ENCODE peak calls at places on chromosomes 1 and 21, in seven cellular contexts. One of them, this sample, is unnamed.

GRCh38 chr1:154863702-154864174 is 6.3 kb downstream of the KCNN3 start:
- DNase-seq in Peyer's patch: no peak
- DNase-seq in suprapubic skin: no peak
- DNase-seq in adrenal gland: no peak
- DNase-seq in AG04449: no peak
- DNase-seq in GM23338: peak; percentile 77
- DNase-seq in astrocyte: peak; percentile 49
- DNase-seq in this sample: no peak

GRCh38 chr1:22373252-22373651 is 78.4 kb upstream of the ZBTB40 start:
- DNase-seq in Peyer's patch: no peak
- DNase-seq in suprapubic skin: no peak
- DNase-seq in adrenal gland: no peak
- DNase-seq in AG04449: no peak
- DNase-seq in GM23338: no peak
- DNase-seq in astrocyte: no peak
- DNase-seq in this sample: no peak

GRCh38 chr1:158101944-158102343 is 78.8 kb upstream of the CD1D start:
- DNase-seq in Peyer's patch: no peak
- DNase-seq in suprapubic skin: no peak
- DNase-seq in adrenal gland: no peak
- DNase-seq in AG04449: no peak
- DNase-seq in GM23338: no peak
- DNase-seq in astrocyte: peak; percentile 41
- DNase-seq in this sample: peak; percentile 54

GRCh38 chr1:222240536-222241181 is 307.2 kb downstream of the HHIPL2 start:
- DNase-seq in Peyer's patch: no peak
- DNase-seq in suprapubic skin: no peak
- DNase-seq in adrenal gland: no peak
- DNase-seq in AG04449: peak; percentile 37
- DNase-seq in GM23338: no peak
- DNase-seq in astrocyte: peak; percentile 58
- DNase-seq in this sample: no peak

GRCh38 chr1:39205102-39205780 is 746 bp downstream of the MACF1 start:
- DNase-seq in Peyer's patch: no peak
- DNase-seq in suprapubic skin: no peak
- DNase-seq in adrenal gland: no peak
- DNase-seq in AG04449: no peak
- DNase-seq in GM23338: no peak
- DNase-seq in astrocyte: peak; percentile 75
- DNase-seq in this sample: peak; percentile 40

GRCh38 chr1:224182866-224183590 is at the start of gene DEGS1:
- DNase-seq in Peyer's patch: peak; percentile 90
- DNase-seq in suprapubic skin: peak; percentile 90
- DNase-seq in adrenal gland: peak; percentile 87
- DNase-seq in AG04449: no peak
- DNase-seq in GM23338: peak; percentile 92
- DNase-seq in astrocyte: peak; percentile 56
- DNase-seq in this sample: peak; percentile 25

GRCh38 chr1:147567594-147568381 is 26.5 kb downstream of the BCL9 start:
- DNase-seq in Peyer's patch: no peak
- DNase-seq in suprapubic skin: no peak
- DNase-seq in adrenal gland: no peak
- DNase-seq in AG04449: no peak
- DNase-seq in GM23338: peak; percentile 86
- DNase-seq in astrocyte: no peak
- DNase-seq in this sample: no peak

GRCh38 chr1:35573198-35573775 is at the start of gene TFAP2E:
- DNase-seq in Peyer's patch: no peak
- DNase-seq in suprapubic skin: peak; percentile 65
- DNase-seq in adrenal gland: peak; percentile 51
- DNase-seq in AG04449: no peak
- DNase-seq in GM23338: peak; percentile 79
- DNase-seq in astrocyte: no peak
- DNase-seq in this sample: no peak

GRCh38 chr1:223815020-223815853 is 30.5 kb downstream of the TP53BP2 start:
- DNase-seq in Peyer's patch: no peak
- DNase-seq in suprapubic skin: no peak
- DNase-seq in adrenal gland: no peak
- DNase-seq in AG04449: no peak
- DNase-seq in GM23338: no peak
- DNase-seq in astrocyte: no peak
- DNase-seq in this sample: no peak

GRCh38 chr1:198113302-198113701 is 43.5 kb upstream of the NEK7 start:
- DNase-seq in Peyer's patch: no peak
- DNase-seq in suprapubic skin: no peak
- DNase-seq in adrenal gland: no peak
- DNase-seq in AG04449: peak; percentile 90
- DNase-seq in GM23338: no peak
- DNase-seq in astrocyte: peak; percentile 85
- DNase-seq in this sample: no peak

GRCh38 chr1:206461602-206462455 is 8.4 kb upstream of the IKBKE start:
- DNase-seq in Peyer's patch: no peak
- DNase-seq in suprapubic skin: no peak
- DNase-seq in adrenal gland: peak; percentile 82
- DNase-seq in AG04449: no peak
- DNase-seq in GM23338: peak; percentile 90
- DNase-seq in astrocyte: no peak
- DNase-seq in this sample: no peak

GRCh38 chr21:14273736-14274538 is 58.0 kb downstream of the RBM11 start:
- DNase-seq in Peyer's patch: peak; percentile 95
- DNase-seq in suprapubic skin: peak; percentile 65
- DNase-seq in adrenal gland: peak; percentile 77
- DNase-seq in AG04449: no peak
- DNase-seq in GM23338: peak; percentile 72
- DNase-seq in astrocyte: no peak
- DNase-seq in this sample: no peak

DNA sequence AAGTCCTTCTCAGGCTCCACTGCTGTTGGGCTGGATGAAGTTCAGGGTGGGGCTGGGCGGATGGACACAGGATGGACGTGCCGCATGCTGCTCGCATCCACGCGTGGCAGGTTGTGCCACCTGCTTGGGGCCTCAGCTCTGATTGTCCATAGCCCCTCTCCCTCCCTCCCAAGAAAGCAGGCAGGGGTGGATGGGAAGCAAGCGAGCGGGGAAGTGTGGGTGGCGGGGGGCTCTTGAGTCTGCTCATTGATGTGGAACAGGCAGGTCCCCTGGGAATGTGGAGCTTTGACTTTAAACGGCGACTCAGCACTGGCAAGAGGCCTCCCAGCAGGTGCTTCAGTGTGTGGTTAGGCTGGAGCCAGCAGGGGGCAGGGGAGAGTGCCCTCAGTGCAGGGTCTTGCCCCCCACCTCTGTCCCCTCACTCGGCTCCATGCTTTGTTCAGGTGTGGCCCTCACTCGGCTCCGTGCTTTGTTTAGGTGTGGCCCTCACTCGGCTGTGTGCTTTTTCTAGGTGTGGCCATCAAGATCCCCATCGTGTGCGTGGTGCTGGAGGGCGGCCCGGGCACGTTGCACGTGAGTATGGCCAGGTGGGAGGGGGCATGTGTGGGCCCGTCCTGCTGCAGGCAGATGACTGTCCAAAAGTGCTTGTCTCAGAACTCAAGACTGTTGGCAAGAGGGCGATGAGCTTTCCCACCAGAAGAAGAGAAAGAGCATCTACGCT is 23.9 kb downstream of the TRPM2 start:
- DNase-seq in Peyer's patch: peak; percentile 42
- DNase-seq in suprapubic skin: no peak
- DNase-seq in adrenal gland: no peak
- DNase-seq in AG04449: no peak
- DNase-seq in GM23338: peak; percentile 66
- DNase-seq in astrocyte: no peak
- DNase-seq in this sample: no peak
- TF ChIP-seq CTCF in Peyer's patch: no peak
- TF ChIP-seq CTCF in suprapubic skin: no peak
- TF ChIP-seq CTCF in adrenal gland: no peak
- TF ChIP-seq CTCF in AG04449: no peak
- TF ChIP-seq CTCF in GM23338: peak; percentile 60
- TF ChIP-seq CTCF in astrocyte: no peak
- TF ChIP-seq CTCF in this sample: no peak

DNA sequence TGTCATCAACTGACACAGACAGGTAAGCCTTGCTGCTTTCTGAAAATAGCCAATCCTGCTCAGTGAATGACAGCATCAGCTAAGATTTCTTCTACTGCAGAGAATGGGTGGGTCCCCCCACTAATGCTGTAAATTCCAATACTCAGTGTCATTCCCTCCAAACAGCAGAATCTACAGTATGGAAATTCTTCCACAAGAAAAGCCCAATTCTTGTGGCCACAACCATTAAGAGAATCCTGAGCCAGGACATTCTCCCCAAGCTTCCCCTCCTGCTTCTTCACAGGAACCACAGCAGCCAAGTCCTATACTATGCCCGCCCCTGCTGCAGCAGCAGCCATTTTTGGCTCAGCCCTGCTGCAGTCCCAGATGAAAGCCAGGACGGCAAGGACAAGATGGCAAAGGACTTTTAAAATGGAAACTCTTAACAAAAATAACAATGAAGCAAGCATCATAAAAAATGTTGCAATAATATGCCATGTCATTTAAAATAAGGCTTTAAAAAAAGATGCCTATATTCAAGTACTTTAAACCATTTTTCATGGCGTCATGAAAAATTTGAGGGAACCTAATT is 26.8 kb downstream of the EIF4G3 start:
- DNase-seq in Peyer's patch: no peak
- DNase-seq in suprapubic skin: no peak
- DNase-seq in adrenal gland: no peak
- DNase-seq in AG04449: peak; percentile 94
- DNase-seq in GM23338: peak; percentile 31
- DNase-seq in astrocyte: peak; percentile 98
- DNase-seq in this sample: peak; percentile 59
- H3K4me3 ChIP-seq in Peyer's patch: no peak overlapping the region
- H3K4me3 ChIP-seq in suprapubic skin: no peak overlapping the region
- H3K4me3 ChIP-seq in adrenal gland: no peak overlapping the region
- H3K4me3 ChIP-seq in AG04449: no peak overlapping the region
- H3K4me3 ChIP-seq in GM23338: no peak overlapping the region
- H3K4me3 ChIP-seq in astrocyte: peak overlapping the region; percentile 26
- H3K4me3 ChIP-seq in this sample: no peak overlapping the region

GRCh38 chr1:181936768-181937581 is 124.5 kb downstream of the ZNF648 start:
- DNase-seq in Peyer's patch: no peak
- DNase-seq in suprapubic skin: no peak
- DNase-seq in adrenal gland: peak; percentile 39
- DNase-seq in AG04449: no peak
- DNase-seq in GM23338: peak; percentile 91
- DNase-seq in astrocyte: no peak
- DNase-seq in this sample: no peak
- TF ChIP-seq CTCF in Peyer's patch: peak; percentile 36
- TF ChIP-seq CTCF in suprapubic skin: no peak
- TF ChIP-seq CTCF in adrenal gland: peak; percentile 50
- TF ChIP-seq CTCF in AG04449: no peak
- TF ChIP-seq CTCF in GM23338: peak; percentile 97
- TF ChIP-seq CTCF in astrocyte: peak; percentile 47
- TF ChIP-seq CTCF in this sample: no peak

DNA sequence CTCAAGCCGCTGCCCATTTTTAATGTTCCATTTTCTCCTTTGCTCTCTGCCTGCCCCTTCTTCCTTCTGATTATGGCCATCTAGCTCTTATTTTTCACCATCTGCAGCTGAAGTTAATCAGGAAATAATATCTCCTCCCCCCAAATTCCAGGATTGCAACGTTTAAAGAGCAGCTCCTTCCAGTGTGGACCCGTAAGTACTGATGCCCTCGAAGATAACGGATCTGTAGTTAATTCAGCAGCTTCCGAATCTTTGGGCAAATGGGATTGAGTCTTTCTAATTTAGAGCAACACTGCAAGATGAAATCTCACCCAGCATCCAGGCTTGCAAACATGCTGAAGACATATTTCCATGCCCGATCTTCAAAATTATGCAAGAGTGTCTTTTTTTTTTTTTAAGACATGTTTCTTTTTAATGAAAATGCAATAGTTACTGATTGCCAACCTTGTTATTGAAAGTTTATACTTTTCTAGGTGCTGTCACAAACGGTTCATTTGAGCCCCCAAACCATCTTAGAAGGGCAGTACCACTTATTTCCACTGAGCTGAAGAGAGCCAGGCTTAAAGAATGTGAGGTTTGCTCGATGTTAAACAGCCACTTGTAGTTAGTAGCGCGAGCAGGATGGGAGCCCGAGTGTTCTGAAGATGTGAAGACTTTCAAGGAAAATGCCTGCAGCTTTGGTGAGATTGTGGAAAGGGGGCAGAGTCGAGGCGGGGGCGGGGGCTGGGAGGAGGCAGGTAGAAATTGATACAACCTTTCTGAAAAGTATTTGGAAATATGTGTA is 10.9 kb upstream of the RCAN3 start:
- DNase-seq in Peyer's patch: no peak
- DNase-seq in suprapubic skin: no peak
- DNase-seq in adrenal gland: no peak
- DNase-seq in AG04449: no peak
- DNase-seq in GM23338: peak; percentile 66
- DNase-seq in astrocyte: no peak
- DNase-seq in this sample: no peak
- H3K4me3 ChIP-seq in Peyer's patch: no peak overlapping the region
- H3K4me3 ChIP-seq in suprapubic skin: no peak overlapping the region
- H3K4me3 ChIP-seq in adrenal gland: no peak overlapping the region
- H3K4me3 ChIP-seq in AG04449: no peak overlapping the region
- H3K4me3 ChIP-seq in GM23338: no peak overlapping the region
- H3K4me3 ChIP-seq in astrocyte: no peak overlapping the region
- H3K4me3 ChIP-seq in this sample: no peak overlapping the region

GRCh38 chr1:27536767-27537166 is 46.8 kb upstream of the WASF2 start:
- DNase-seq in Peyer's patch: no peak
- DNase-seq in suprapubic skin: no peak
- DNase-seq in adrenal gland: peak; percentile 86
- DNase-seq in AG04449: no peak
- DNase-seq in GM23338: peak; percentile 76
- DNase-seq in astrocyte: peak; percentile 88
- DNase-seq in this sample: no peak
- TF ChIP-seq CTCF in Peyer's patch: no peak
- TF ChIP-seq CTCF in suprapubic skin: no peak
- TF ChIP-seq CTCF in adrenal gland: no peak
- TF ChIP-seq CTCF in AG04449: no peak
- TF ChIP-seq CTCF in GM23338: no peak
- TF ChIP-seq CTCF in astrocyte: no peak
- TF ChIP-seq CTCF in this sample: no peak

This sample was measured in HFF-Myc.